ENCODE peak calls at places on chromosomes 16 and 17, in five cellular contexts. L is stomach, C is sigmoid colon, H is HCT116, V is spleen. N is an unnamed sample.
A peak's percentile ranks its signal among the peaks of the same experiment; 100 is the strongest.

GRCh38 chr16:53435066-53435688 is 906 bp downstream of the RBL2 start:
- DNase-seq in L (peak; percentile 79), V (no peak), H (peak; percentile 81), C (peak; percentile 87), N (no peak)

GRCh38 chr17:51228177-51228576 is 31.7 kb downstream of the MBTD1 start:
- DNase-seq in H (no peak), L (no peak), C (no peak), V (no peak), N (no peak)

GRCh38 chr16:6732166-6732565 is 600.5 kb upstream of the RBFOX1 start:
- DNase-seq in C (no peak), V (no peak), H (no peak), L (no peak), N (no peak)

GRCh38 chr17:57210224-57210553 is 46.1 kb upstream of the MSI2 start:
- DNase-seq in V (no peak), C (no peak), H (peak; percentile 70), L (no peak), N (no peak)

GRCh38 chr16:2904100-2904921 is 7.4 kb upstream of the FLYWCH1 start:
- DNase-seq in H (peak; percentile 70), V (peak; percentile 96), L (peak; percentile 88), C (peak; percentile 92), N (no peak)

GRCh38 chr17:76995352-76996105 is 127.3 kb downstream of the MGAT5B start:
- DNase-seq in C (no peak), L (no peak), H (no peak), V (no peak), N (no peak)

GRCh38 chr17:39913989-39914388 is 4.4 kb downstream of the GSDMB start:
- DNase-seq in H (no peak), C (no peak), V (no peak), L (no peak), N (no peak)

GRCh38 chr17:1197379-1197778 is 17.6 kb upstream of the ABR start:
- DNase-seq in L (no peak), H (no peak), C (peak; percentile 83), V (no peak), N (no peak)

GRCh38 chr16:15636392-15636873 is 6.5 kb downstream of the MARF1 start:
- DNase-seq in C (no peak), L (no peak), H (no peak), V (no peak), N (no peak)

GRCh38 chr16:12137344-12138094 is 161.0 kb downstream of the SNX29 start:
- DNase-seq in C (no peak), H (no peak), V (no peak), L (no peak), N (no peak)

GRCh38 chr17:17782425-17783120 is 54.2 kb downstream of the SREBF1 start:
- DNase-seq in L (peak; percentile 46), C (no peak), H (no peak), V (no peak), N (no peak)

GRCh38 chr17:978110-979093 is 1.2 kb downstream of the NXN start:
- DNase-seq in V (peak; percentile 80), H (no peak), L (peak; percentile 32), C (peak; percentile 72), N (no peak)

GRCh38 chr16:78437352-78437968 is 338.0 kb downstream of the WWOX start:
- DNase-seq in V (no peak), C (no peak), H (no peak), L (peak; percentile 33), N (no peak)

GRCh38 chr17:38448208-38448776 is 20.0 kb downstream of the ARHGAP23 start:
- DNase-seq in L (no peak), H (no peak), C (no peak), V (no peak), N (no peak)
- H3K4me1 ChIP-seq in L (peaks cover 14% of the 10 kb centered on the region), H (peaks cover 61% of the 10 kb centered on the region), C (no peaks in the 10 kb centered on the region), V (peaks cover 31% of the 10 kb centered on the region), N (peaks cover 72% of the 10 kb centered on the region)

GRCh38 chr16:71896688-71897368 is 1.5 kb downstream of the IST1 start:
- DNase-seq in L (no peak), C (no peak), H (no peak), V (no peak), N (no peak)

GRCh38 chr16:71895679-71896385 is 501 bp downstream of the IST1 start:
- DNase-seq in C (peak; percentile 68), L (peak; percentile 37), H (no peak), V (peak; percentile 92), N (peak; percentile 86)

GRCh38 chr16:71893888-71894228 is 1.5 kb upstream of the IST1 start:
- DNase-seq in V (no peak), L (no peak), C (no peak), H (no peak), N (no peak)

GRCh38 chr16:71894921-71895678 is at the start of gene IST1:
- DNase-seq in H (peak; percentile 96), V (peak; percentile 99), C (peak; percentile 99), L (peak; percentile 98), N (peak; percentile 97)

GRCh38 chr16:71894229-71894920 is 956 bp upstream of the IST1 start:
- DNase-seq in L (peak; percentile 56), C (peak; percentile 79), V (peak; percentile 83), H (peak; percentile 43), N (no peak)
- TF ChIP-seq POLR2A in L (no peak), C (no peak), V (no peak), H (peak; percentile 14), N (no peak)

GRCh38 chr16:82281544-82281943 is 111.5 kb upstream of the MPHOSPH6 start:
- DNase-seq in L (no peak), V (no peak), H (no peak), C (no peak), N (no peak)
- TF ChIP-seq POLR2AphosphoS5 in L (no peak), V (no peak), H (no peak), C (no peak), N (no peak)

GRCh38 chr16:4322121-4323035 is 6.5 kb downstream of the GLIS2 start:
- DNase-seq in L (no peak), V (no peak), C (peak; percentile 63), H (no peak), N (no peak)
- H3K4me1 ChIP-seq in L (peaks cover 78% of the 10 kb centered on the region), V (peaks cover 17% of the 10 kb centered on the region), C (peaks cover 2% of the 10 kb centered on the region), H (peaks cover 27% of the 10 kb centered on the region), N (peaks cover 91% of the 10 kb centered on the region)

DNA sequence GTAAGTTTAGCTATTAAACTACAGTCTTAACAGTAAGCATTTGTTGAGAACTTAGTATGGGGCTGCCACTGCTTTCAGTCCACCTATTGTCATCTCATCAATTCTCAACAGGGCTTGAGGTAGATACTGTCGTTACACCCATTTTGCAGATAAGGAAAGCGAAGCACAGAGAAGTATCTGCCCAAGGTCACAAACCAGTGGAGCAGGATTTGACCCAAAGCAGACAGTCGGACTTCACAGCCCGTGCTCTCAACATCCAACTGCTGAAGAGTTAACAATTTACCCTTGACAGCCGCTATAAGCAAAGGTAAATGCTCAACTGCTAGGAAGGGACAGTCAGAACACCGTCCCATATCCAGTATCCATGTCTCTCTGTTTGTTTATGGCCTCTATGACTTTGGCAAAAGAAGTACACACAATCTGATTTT is 1.3 kb downstream of the SIAH1 start:
- DNase-seq in L (no peak), V (no peak), H (no peak), C (no peak), N (no peak)
- TF ChIP-seq POLR2A in L (no peak), V (no peak), H (no peak), C (no peak), N (peak; percentile 7)

GRCh38 chr17:58323420-58324408 is 4.9 kb downstream of the TSPOAP1 start:
- DNase-seq in H (no peak), C (no peak), L (no peak), V (peak; percentile 68), N (no peak)

GRCh38 chr17:58322581-58323419 is 5.8 kb downstream of the TSPOAP1 start:
- DNase-seq in V (peak; percentile 69), L (no peak), C (no peak), H (no peak), N (no peak)

GRCh38 chr17:58325976-58326468 is 2.6 kb downstream of the TSPOAP1 start:
- DNase-seq in C (no peak), H (no peak), V (peak; percentile 83), L (no peak), N (no peak)

GRCh38 chr17:58325289-58325726 is 3.3 kb downstream of the TSPOAP1 start:
- DNase-seq in V (peak; percentile 82), H (no peak), L (no peak), C (no peak), N (no peak)

DNA sequence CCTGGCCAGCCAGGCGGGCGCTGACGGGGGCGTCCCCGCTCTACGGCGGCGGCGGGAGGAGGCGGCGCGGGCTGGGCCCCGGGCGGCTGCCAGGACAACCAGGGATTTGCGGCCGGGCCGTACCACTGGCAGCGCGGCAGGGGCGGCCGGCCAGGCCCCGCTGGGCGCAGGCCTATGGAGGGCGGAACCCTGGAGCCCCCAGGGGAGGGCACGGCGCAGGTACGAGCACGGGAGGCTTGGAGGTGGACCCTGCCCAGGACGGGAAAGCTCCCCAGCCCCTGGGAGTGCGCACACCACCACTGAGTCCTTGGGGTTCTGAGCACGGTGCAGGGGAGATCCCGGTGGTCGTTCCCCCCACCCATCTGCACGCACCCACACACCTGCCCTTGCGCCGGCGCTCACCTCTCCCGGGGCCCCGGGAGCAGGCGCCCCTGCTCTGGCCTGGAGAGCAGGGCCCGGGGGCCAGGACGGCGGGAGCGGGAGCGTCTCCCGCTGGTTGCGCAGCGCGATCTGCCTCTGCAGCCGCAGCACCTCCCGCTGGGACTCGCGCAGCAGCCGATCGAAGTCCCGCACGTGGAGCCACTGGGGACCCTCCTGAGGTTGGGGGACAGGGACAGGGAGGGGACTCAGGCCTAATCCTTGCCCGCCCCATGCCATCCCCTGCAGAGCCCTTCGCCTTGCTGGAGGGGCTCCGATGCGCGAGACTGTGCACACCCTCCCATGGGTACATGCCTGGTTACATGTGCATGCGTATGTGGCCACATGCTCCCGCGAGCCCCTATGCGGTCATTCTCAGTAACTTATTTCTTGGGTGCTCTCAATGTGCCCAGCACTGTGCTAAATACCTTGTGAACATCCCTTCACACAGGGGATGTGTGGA is 3.9 kb downstream of the TSPOAP1 start:
- DNase-seq in V (peak; percentile 86), H (no peak), L (peak; percentile 69), C (no peak), N (no peak)
- TF ChIP-seq POLR2AphosphoS5 in V (no peak), H (no peak), L (no peak), C (no peak), N (no peak)

GRCh38 chr16:67170948-67171649 is 761 bp downstream of the NOL3 start:
- DNase-seq in L (no peak), H (no peak), C (no peak), V (no peak), N (no peak)
- H3K4me1 ChIP-seq in L (peaks cover 50% of the 10 kb centered on the region), H (peaks cover 42% of the 10 kb centered on the region), C (no peaks in the 10 kb centered on the region), V (peaks cover 31% of the 10 kb centered on the region), N (peaks cover 54% of the 10 kb centered on the region)

DNA sequence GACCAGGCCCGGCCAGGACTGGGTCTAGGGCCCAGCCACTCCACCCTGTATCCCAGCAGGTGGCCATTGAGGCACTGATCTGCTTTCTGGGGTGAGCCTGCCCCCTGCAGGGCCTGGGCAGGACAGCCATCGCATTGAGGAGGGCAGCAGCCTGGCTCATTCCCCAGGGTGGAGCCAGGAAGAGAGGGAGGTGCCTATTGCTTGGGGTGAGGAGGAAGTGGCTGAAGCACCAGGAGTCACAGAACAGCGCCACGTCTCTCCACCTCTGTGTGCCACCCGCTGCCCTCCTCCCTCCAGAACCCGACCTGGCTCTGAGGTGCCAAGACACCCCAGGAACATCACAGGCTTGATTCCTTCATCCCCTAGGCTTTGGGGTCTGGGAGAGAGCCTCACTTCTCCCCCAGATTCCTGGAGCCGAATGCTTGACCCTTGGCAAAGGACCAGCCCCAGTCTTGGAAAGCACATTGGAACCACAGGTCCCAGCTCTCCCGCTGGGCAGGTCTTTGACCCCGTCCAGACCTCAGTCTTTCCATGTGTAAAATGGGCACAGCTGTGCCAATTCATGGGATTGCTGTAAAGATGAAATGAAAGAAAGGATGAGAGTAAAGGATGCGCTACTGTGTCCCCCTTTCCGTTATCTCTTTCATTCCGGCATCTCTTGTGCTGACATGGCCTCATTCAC is 7.2 kb upstream of the KRT36 start:
- DNase-seq in V (peak; percentile 92), C (no peak), L (peak; percentile 76), H (peak; percentile 87), N (no peak)
- TF ChIP-seq POLR2A in V (no peak), C (no peak), L (no peak), H (peak; percentile 74), N (no peak)

GRCh38 chr16:74456290-74456625 is 35.0 kb upstream of the CLEC18B start:
- DNase-seq in V (no peak), L (no peak), H (no peak), C (no peak), N (no peak)
- TF ChIP-seq POLR2AphosphoS5 in V (no peak), L (no peak), H (no peak), C (no peak), N (no peak)

N was measured in vagina.